ENCODE peak calls at places on chromosomes 4 and X, in seven cellular contexts. X, B, S, L, V, A and F are unnamed samples.

GRCh38 chrX:129600981-129601424 is 53.8 kb downstream of the APLN start:
- DNase-seq in X (peak), B (peak), S (peak), L (peak), V (peak), A (no peak), F (no peak)

GRCh38 chrX:64204701-64205440 is 637 bp downstream of the AMER1 start:
- DNase-seq in X (peak), B (peak), S (peak), L (peak), V (peak), A (peak), F (no peak)

GRCh38 chr4:1375761-1376322 is 28.8 kb downstream of the UVSSA start:
- DNase-seq in X (no peak), B (no peak), S (no peak), L (no peak), V (no peak), A (no peak), F (no peak)

GRCh38 chr4:158856852-158857251 is 88.0 kb downstream of the FNIP2 start:
- DNase-seq in X (no peak), B (peak), S (peak), L (peak), V (peak), A (peak), F (no peak)

GRCh38 chr4:7806080-7806630 is 133.5 kb downstream of the AFAP1 start:
- DNase-seq in X (no peak), B (peak), S (peak), L (no peak), V (no peak), A (peak), F (no peak)

GRCh38 chr4:48546336-48546735 is 56.3 kb downstream of the ZAR1 start:
- DNase-seq in X (peak), B (peak), S (peak), L (peak), V (peak), A (peak), F (no peak)

GRCh38 chr4:128524311-128524710 is 236.7 kb upstream of the PGRMC2 start:
- DNase-seq in X (no peak), B (peak), S (peak), L (no peak), V (peak), A (peak), F (no peak)

GRCh38 chr4:116547632-116548031 is 537.7 kb downstream of the TRAM1L1 start:
- DNase-seq in X (no peak), B (no peak), S (no peak), L (no peak), V (no peak), A (no peak), F (no peak)

GRCh38 chrX:41823402-41823801 is 99.4 kb downstream of the GPR82 start:
- DNase-seq in X (no peak), B (peak), S (no peak), L (no peak), V (peak), A (peak), F (no peak)

GRCh38 chrX:100863326-100863854 is 10.8 kb downstream of the NOX1 start:
- DNase-seq in X (no peak), B (no peak), S (no peak), L (no peak), V (no peak), A (no peak), F (no peak)

GRCh38 chr4:169131556-169132208 is 121.6 kb upstream of the CBR4 start:
- DNase-seq in X (no peak), B (no peak), S (no peak), L (peak), V (no peak), A (no peak), F (no peak)

GRCh38 chrX:69539437-69539836 is 35.3 kb downstream of the NALF2 start:
- DNase-seq in X (no peak), B (no peak), S (no peak), L (peak), V (no peak), A (no peak), F (no peak)

GRCh38 chrX:44003975-44004374 is 30.8 kb upstream of the NDP start:
- DNase-seq in X (no peak), B (peak), S (no peak), L (no peak), V (peak), A (peak), F (no peak)

GRCh38 chrX:40227111-40227510 is 129.4 kb upstream of the BCOR start:
- DNase-seq in X (peak), B (no peak), S (no peak), L (no peak), V (no peak), A (no peak), F (no peak)

GRCh38 chr4:6470502-6471302 is 1.7 kb downstream of the PPP2R2C start:
- DNase-seq in X (no peak), B (peak), S (peak), L (no peak), V (peak), A (peak), F (no peak)
- H2AFZ ChIP-seq in X (no peak), B (peak), S (no peak), L (no peak), V (peak), A (peak), F (peak)

DNA sequence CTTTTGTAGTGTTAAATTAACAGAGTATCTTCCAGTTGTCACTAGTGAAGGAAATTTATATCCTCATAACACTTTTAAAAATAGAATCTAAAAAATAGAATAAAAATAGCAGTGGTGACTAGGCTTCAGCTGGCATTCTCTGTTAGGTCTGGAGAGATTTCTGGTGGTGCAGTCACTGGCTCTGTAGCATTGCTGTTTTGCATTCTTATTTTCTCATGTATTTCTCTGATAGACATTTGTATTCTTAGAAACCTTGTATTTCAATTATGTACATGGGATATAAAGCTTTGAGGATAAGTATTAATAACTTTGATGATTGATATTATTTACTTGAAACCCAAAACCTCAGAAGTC is 87.6 kb downstream of the TMEM131L start:
- DNase-seq in X (no peak), B (no peak), S (no peak), L (no peak), V (peak), A (no peak), F (no peak)
- H2AFZ ChIP-seq in X (no peak), B (no peak), S (no peak), L (no peak), V (no peak), A (no peak), F (no peak)

DNA sequence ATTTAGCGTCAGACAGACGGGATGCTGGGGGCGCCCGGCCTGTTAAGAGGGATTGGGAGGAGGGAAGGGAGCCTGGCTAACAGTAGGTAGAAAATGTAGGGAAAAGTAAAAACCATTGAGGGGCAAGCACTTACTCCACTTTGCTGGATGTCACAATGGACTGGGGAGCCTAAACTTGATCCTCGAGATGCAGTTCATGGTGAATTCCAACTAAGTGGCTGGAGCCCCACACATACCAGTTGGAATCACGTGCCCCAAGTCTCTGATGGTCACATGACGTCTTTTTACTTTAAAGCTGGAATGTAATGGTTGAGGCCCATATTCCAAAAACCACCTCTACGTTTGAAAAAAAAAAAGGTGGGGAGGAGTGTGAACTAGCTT is 1.5 kb downstream of the PLS3 start:
- DNase-seq in X (no peak), B (peak), S (peak), L (no peak), V (peak), A (peak), F (no peak)
- H2AFZ ChIP-seq in X (no peak), B (no peak), S (no peak), L (no peak), V (peak), A (no peak), F (no peak)

DNA sequence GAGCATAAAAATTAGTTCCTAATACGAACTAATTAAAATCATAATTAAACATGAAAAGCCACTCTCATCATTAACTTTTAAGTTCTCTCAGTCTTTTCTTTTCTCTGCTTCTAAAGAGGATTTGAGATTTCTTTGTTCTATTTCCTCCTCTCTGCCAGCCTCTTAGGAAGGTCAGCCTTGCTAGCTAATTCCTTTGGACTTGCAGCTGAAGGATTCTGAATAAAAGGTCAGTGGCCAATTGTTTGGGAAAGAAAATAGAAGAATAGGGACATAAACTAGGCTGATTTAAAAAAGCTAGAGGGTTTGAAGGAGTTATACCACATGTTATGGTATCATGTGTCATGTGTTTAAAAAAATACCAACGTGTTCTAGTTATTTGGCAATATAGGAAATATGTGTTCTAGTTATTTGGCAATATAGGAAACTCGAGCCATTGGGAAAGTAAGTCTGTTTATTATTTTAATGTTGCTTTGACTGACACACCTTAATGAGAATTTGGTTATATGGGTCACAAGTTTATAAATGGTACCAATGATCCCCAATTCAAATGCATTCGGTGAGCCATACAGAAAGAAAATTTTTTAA is 1668.7 kb upstream of the PCDH7 start:
- DNase-seq in X (no peak), B (no peak), S (peak), L (no peak), V (no peak), A (no peak), F (no peak)
- H2AFZ ChIP-seq in X (no peak), B (no peak), S (no peak), L (no peak), V (no peak), A (no peak), F (no peak)

GRCh38 chr4:86506591-86506990 is 87.5 kb upstream of the PTPN13 start:
- DNase-seq in X (no peak), B (peak), S (peak), L (no peak), V (no peak), A (no peak), F (no peak)
- H2AFZ ChIP-seq in X (no peak), B (peak), S (no peak), L (no peak), V (no peak), A (no peak), F (no peak)

GRCh38 chr4:184126800-184127199 is 90.9 kb downstream of the ENPP6 start:
- DNase-seq in X (no peak), B (no peak), S (no peak), L (no peak), V (no peak), A (no peak), F (no peak)
- H2AFZ ChIP-seq in X (no peak), B (no peak), S (no peak), L (no peak), V (no peak), A (no peak), F (no peak)

DNA sequence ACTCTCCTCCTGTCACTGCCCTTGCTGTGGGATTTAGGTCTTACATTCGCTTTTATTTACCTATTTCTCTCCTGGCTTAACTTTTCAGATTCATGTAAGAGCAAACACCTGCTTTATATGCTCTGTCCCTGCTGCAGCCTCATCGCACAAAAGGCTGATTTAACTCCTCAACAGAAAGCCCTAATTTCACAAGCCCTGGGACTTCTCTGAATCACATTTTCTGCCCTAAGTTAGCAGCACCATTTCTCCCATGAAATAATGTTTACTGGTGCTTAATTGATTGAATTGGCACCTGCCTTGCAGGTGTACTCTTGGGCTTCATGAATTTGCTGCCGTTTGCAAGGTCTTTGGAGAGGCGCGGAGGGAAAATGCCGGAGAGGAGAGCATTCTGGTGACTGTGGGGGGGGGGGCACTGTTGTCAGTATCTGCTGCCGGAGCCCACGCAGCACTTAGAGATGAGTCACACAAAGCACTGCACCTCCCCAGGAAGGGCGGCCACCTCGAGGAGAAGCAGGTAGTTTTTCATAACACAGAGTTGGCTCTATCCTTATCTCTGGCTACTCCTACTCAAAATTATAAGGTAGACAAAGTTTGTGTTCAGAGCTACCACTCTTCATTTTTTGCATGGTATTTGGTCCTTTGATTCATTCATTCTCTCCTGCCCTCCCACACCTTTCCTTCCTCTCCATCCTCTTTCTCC is 76.4 kb upstream of the SCOC start:
- DNase-seq in X (no peak), B (peak), S (peak), L (no peak), V (peak), A (peak), F (no peak)
- H2AFZ ChIP-seq in X (no peak), B (no peak), S (no peak), L (no peak), V (peak), A (no peak), F (peak)

GRCh38 chr4:2931765-2932560 is 31.2 kb downstream of the NOP14 start:
- DNase-seq in X (peak), B (no peak), S (no peak), L (no peak), V (no peak), A (no peak), F (peak)

GRCh38 chr4:2929469-2929868 is 33.7 kb downstream of the NOP14 start:
- DNase-seq in X (no peak), B (no peak), S (no peak), L (no peak), V (no peak), A (no peak), F (no peak)

GRCh38 chr4:2930821-2931764 is 32.1 kb downstream of the NOP14 start:
- DNase-seq in X (no peak), B (no peak), S (no peak), L (no peak), V (no peak), A (no peak), F (no peak)

GRCh38 chr4:2928242-2929155 is 34.7 kb downstream of the NOP14 start:
- DNase-seq in X (no peak), B (no peak), S (no peak), L (no peak), V (no peak), A (no peak), F (no peak)

DNA sequence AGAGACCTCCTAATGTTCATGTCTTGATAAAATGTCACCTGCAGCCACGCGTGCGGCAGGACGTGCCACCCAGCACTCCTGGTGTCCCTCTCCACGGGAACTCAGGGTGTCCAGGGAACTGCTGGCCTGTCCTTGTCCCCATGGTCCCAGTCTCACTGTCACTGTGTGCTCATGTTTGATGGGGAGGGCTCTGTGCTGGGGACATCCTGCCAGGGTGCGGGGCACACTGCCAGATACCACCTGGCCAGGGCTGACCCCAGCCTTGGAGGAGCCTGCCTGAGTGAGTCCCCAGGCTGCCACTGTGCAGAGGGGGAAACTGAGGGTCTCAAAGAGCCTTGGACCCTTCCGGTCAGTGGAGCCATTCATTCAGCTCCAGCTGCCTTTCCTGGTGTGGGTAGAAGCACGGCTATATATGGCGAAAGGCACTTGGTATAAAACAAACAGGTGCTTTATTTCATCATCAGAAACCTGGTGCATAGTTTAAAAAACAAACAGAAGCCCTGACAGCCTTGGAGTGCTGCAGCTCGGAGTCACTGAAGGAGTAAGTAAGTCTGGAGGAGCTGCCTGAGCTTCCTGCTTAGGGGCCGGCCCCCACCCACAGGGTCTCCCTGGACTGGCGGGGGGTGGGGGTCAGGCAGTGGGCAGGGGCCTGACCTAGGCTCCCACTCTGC is 32.9 kb downstream of the NOP14 start:
- DNase-seq in X (no peak), B (no peak), S (no peak), L (no peak), V (no peak), A (no peak), F (no peak)
- H2AFZ ChIP-seq in X (no peak), B (no peak), S (no peak), L (no peak), V (no peak), A (no peak), F (no peak)

DNA sequence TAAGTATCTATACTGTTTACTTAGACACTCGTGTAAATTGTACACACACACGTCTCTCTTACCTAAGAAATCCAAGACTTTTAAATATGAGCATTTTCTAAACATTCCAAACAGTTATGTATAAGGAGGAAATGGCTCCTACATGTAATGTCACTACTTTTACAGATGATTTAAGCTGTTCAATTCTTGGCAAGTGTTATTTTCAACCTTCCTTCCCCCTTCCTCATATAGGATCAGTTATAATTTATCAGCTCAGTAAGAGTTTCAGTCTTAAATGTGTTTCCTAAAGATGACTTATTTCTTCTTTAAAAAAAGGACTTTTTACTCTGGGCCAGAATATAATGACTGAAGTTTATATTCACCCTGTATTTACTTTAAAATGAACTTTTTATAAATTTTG is 601.1 kb downstream of the ANKRD50 start:
- DNase-seq in X (no peak), B (no peak), S (no peak), L (no peak), V (no peak), A (no peak), F (no peak)
- H2AFZ ChIP-seq in X (no peak), B (no peak), S (no peak), L (no peak), V (peak), A (no peak), F (no peak)

DNA sequence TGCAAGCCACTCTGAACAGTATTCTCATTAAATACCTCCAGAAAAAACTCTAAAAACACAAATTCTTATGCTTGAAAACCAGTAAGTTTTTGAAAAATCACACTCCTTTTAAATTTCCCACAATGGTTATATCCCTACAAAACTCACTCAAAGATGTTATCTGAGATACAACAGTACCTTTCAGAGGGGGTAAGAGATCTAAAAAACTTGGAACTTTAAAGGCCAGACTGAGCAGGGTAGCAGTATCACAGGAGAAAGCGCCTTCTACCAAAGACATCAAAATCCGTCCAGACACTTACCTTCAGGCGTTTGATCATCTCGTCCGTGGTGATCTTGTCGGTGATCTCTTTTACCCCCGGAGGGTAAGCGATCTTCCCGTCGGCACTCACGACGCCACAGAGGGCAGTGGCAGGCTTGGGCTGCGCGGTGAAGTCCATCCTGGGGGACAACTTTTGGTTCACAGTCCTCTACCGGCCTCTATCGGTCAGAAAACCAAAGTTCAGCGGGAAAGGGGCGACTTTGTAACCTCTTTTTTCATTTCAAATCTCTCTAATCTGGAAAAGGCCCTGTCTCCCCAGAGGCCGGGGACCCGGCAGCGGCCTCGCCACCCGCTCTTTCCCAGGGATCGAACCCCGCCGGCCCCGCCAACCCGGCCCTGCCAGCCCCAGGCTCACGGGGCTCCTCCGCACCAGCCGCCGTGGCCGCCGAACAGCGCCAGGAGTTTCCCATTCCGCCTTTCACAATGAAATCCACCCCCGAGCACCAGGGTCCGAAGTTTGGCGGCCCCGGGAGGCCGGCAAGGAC is 1.4 kb downstream of the PDS5A start:
- DNase-seq in X (peak), B (peak), S (peak), L (peak), V (peak), A (peak), F (peak)
- H2AFZ ChIP-seq in X (peak), B (no peak), S (peak), L (peak), V (peak), A (peak), F (no peak)